ENCODE peak calls at places on chromosomes 1 and 21, in four cellular contexts. One of them, this sample, is unnamed.

GRCh38 chr1:44632511-44633072 is 41.7 kb downstream of the TMEM53 start:
- DNase-seq in SK-N-SH: peak; percentile 46
- DNase-seq in GM12878: no peak
- DNase-seq in K562: peak; percentile 69
- DNase-seq in this sample: no peak

GRCh38 chr1:111988743-111989453 is 570 bp downstream of the KCND3 start:
- DNase-seq in SK-N-SH: peak; percentile 54
- DNase-seq in GM12878: no peak
- DNase-seq in K562: no peak
- DNase-seq in this sample: peak; percentile 57

GRCh38 chr1:41226816-41227215 is 15.3 kb downstream of the SCMH1 start:
- DNase-seq in SK-N-SH: no peak
- DNase-seq in GM12878: no peak
- DNase-seq in K562: no peak
- DNase-seq in this sample: no peak

GRCh38 chr1:162380061-162380846 is 1.3 kb upstream of the C1orf226 start:
- DNase-seq in SK-N-SH: no peak
- DNase-seq in GM12878: no peak
- DNase-seq in K562: peak; percentile 43
- DNase-seq in this sample: no peak

GRCh38 chr21:46059195-46059594 is 38.7 kb upstream of the COL6A2 start:
- DNase-seq in SK-N-SH: no peak
- DNase-seq in GM12878: no peak
- DNase-seq in K562: no peak
- DNase-seq in this sample: no peak

GRCh38 chr1:43934279-43934985 is 831 bp downstream of the ARTN start:
- DNase-seq in SK-N-SH: peak; percentile 96
- DNase-seq in GM12878: no peak
- DNase-seq in K562: peak; percentile 87
- DNase-seq in this sample: peak; percentile 92

GRCh38 chr1:4977701-4978100 is 323.3 kb downstream of the AJAP1 start:
- DNase-seq in SK-N-SH: no peak
- DNase-seq in GM12878: no peak
- DNase-seq in K562: no peak
- DNase-seq in this sample: no peak

GRCh38 chr1:151831605-151832004 is at the start of gene RORC:
- DNase-seq in SK-N-SH: no peak
- DNase-seq in GM12878: no peak
- DNase-seq in K562: no peak
- DNase-seq in this sample: no peak

GRCh38 chr1:109239580-109240068 is 9.7 kb upstream of the CELSR2 start:
- DNase-seq in SK-N-SH: peak; percentile 55
- DNase-seq in GM12878: no peak
- DNase-seq in K562: peak; percentile 72
- DNase-seq in this sample: peak; percentile 76

GRCh38 chr1:16167331-16168143 is 11.7 kb upstream of the EPHA2 start:
- DNase-seq in SK-N-SH: peak; percentile 92
- DNase-seq in GM12878: no peak
- DNase-seq in K562: peak; percentile 96
- DNase-seq in this sample: peak; percentile 89

GRCh38 chr1:22472596-22472995 is 20.9 kb downstream of the ZBTB40 start:
- DNase-seq in SK-N-SH: no peak
- DNase-seq in GM12878: no peak
- DNase-seq in K562: no peak
- DNase-seq in this sample: no peak

GRCh38 chr1:180254854-180255253 is 24.8 kb downstream of the LHX4 start:
- DNase-seq in SK-N-SH: no peak
- DNase-seq in GM12878: no peak
- DNase-seq in K562: no peak
- DNase-seq in this sample: no peak

GRCh38 chr1:25065246-25066238 is 135.5 kb upstream of the RUNX3 start:
- DNase-seq in SK-N-SH: peak; percentile 74
- DNase-seq in GM12878: no peak
- DNase-seq in K562: peak; percentile 31
- DNase-seq in this sample: no peak

GRCh38 chr1:226964611-226965486 is 24.8 kb downstream of the COQ8A start:
- DNase-seq in SK-N-SH: no peak
- DNase-seq in GM12878: no peak
- DNase-seq in K562: no peak
- DNase-seq in this sample: no peak

GRCh38 chr1:214364335-214364734 is 83.4 kb downstream of the SMYD2 start:
- DNase-seq in SK-N-SH: no peak
- DNase-seq in GM12878: no peak
- DNase-seq in K562: no peak
- DNase-seq in this sample: no peak

GRCh38 chr1:61301824-61302652 is 219.7 kb downstream of the NFIA start:
- DNase-seq in SK-N-SH: no peak
- DNase-seq in GM12878: no peak
- DNase-seq in K562: no peak
- DNase-seq in this sample: no peak

GRCh38 chr1:210618379-210618778 is 289.7 kb downstream of the HHAT start:
- DNase-seq in SK-N-SH: no peak
- DNase-seq in GM12878: no peak
- DNase-seq in K562: no peak
- DNase-seq in this sample: no peak

GRCh38 chr1:176517484-176517883 is 54.5 kb downstream of the PAPPA2 start:
- DNase-seq in SK-N-SH: peak; percentile 2
- DNase-seq in GM12878: peak; percentile 1
- DNase-seq in K562: no peak
- DNase-seq in this sample: no peak

GRCh38 chr1:227729144-227729880 is 5.8 kb downstream of the JMJD4 start:
- DNase-seq in SK-N-SH: peak; percentile 25
- DNase-seq in GM12878: no peak
- DNase-seq in K562: peak; percentile 54
- DNase-seq in this sample: peak; percentile 30

GRCh38 chr1:116367256-116367949 is 5.6 kb upstream of the ATP1A1 start:
- DNase-seq in SK-N-SH: no peak
- DNase-seq in GM12878: no peak
- DNase-seq in K562: no peak
- DNase-seq in this sample: no peak

GRCh38 chr1:56070601-56071000 is 508.8 kb downstream of the PLPP3 start:
- DNase-seq in SK-N-SH: no peak
- DNase-seq in GM12878: no peak
- DNase-seq in K562: no peak
- DNase-seq in this sample: no peak

GRCh38 chr1:119331915-119332314 is 36.7 kb upstream of the HAO2 start:
- DNase-seq in SK-N-SH: no peak
- DNase-seq in GM12878: no peak
- DNase-seq in K562: no peak
- DNase-seq in this sample: peak; percentile 48

GRCh38 chr1:154276797-154277196 is 4.4 kb downstream of the HAX1 start:
- DNase-seq in SK-N-SH: peak; percentile 28
- DNase-seq in GM12878: no peak
- DNase-seq in K562: no peak
- DNase-seq in this sample: peak; percentile 38

GRCh38 chr1:164480285-164480907 is 78.6 kb upstream of the PBX1 start:
- DNase-seq in SK-N-SH: no peak
- DNase-seq in GM12878: no peak
- DNase-seq in K562: no peak
- DNase-seq in this sample: no peak

GRCh38 chr1:1171551-1172340 is 1.9 kb upstream of the TTLL10 start:
- DNase-seq in SK-N-SH: peak; percentile 41
- DNase-seq in GM12878: no peak
- DNase-seq in K562: peak; percentile 16
- DNase-seq in this sample: peak; percentile 9

GRCh38 chr1:152461544-152461943 is 47.5 kb upstream of the CRNN start:
- DNase-seq in SK-N-SH: peak; percentile 44
- DNase-seq in GM12878: no peak
- DNase-seq in K562: peak; percentile 19
- DNase-seq in this sample: peak; percentile 27

GRCh38 chr1:30572192-30572591 is 151.2 kb downstream of the MATN1 start:
- DNase-seq in SK-N-SH: peak; percentile 33
- DNase-seq in GM12878: no peak
- DNase-seq in K562: no peak
- DNase-seq in this sample: no peak

GRCh38 chr1:110615548-110616130 is 9.5 kb upstream of the KCNA2 start:
- DNase-seq in SK-N-SH: peak; percentile 78
- DNase-seq in GM12878: no peak
- DNase-seq in K562: peak; percentile 67
- DNase-seq in this sample: peak; percentile 80

DNA sequence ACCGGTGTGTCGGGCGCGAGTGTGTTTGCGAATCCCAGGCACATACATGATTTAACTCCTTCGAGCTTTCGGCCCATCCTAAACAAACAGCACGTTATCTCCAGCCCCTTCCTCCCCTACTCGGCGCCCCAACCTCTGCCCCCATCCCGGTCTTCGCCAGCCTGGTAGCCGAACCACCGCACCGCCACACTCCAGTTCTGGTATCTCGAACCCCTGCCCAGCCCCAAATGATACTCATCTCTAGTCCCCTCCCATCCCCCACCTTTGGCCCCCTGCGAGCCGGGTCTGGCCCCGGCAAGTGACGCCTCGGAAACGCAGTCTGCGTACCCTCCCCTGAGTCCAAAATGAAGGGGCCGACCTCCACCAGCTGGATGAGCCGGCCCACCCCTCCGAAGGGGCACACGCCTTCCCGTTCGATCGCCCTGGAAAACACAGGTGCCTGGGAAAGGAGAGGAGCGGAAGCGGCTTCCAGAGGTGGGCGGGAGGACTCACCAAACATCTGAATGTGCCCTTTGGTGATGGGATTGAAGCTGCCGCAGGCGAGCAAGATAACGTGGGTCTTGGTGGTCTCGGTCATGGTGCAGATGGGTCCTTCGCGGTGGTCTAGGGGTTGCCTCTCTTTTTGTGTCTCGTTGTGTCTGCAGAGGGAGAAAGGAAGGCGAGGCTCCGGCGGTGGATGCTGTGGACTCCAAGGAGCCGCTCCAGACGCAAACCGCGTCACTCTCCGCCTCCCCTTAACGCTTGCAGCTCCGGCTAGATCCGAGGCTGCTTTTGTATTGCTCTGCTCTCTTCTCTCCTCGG is at the start of gene NMNAT2:
- DNase-seq in SK-N-SH: peak; percentile 77
- DNase-seq in GM12878: no peak
- DNase-seq in K562: no peak
- DNase-seq in this sample: peak; percentile 65
- TF ChIP-seq USF1 in SK-N-SH: no peak
- TF ChIP-seq USF1 in GM12878: no peak
- TF ChIP-seq USF1 in K562: no peak
- TF ChIP-seq USF1 in this sample: no peak

GRCh38 chr1:206933333-206933945 is 11.7 kb upstream of the FCMR start:
- DNase-seq in SK-N-SH: peak; percentile 58
- DNase-seq in GM12878: no peak
- DNase-seq in K562: peak; percentile 81
- DNase-seq in this sample: peak; percentile 85
- TF ChIP-seq USF1 in SK-N-SH: no peak
- TF ChIP-seq USF1 in GM12878: no peak
- TF ChIP-seq USF1 in K562: no peak
- TF ChIP-seq USF1 in this sample: no peak

DNA sequence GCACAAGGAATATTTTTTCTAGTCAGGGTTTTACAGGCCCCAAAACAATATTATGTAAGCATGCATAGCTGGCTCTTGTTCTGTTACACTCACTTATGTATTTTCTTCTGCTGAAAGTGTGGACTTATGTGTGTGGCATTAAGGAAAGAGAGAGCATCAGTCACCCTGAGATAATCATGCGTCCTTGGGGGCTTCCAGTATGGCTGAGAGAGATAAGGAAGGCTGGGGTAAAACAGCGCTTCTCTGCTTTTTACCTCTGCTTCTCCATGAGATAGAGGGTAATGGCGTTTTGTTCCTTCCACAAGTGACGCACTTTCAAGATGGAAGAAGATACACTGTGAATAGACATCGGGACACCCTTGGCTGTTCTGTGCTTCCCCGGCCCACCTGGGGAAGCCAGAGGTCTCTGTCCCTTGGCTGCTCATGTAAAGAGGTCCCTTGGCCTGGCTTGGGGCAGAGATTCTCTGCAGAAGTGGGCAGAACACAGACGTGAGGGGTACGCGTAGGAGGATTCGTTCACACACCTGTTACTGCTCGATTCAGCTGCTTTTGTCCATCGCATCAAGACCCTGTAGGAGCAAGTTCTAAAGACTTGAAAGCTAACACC is 266.6 kb upstream of the RAB4A start:
- DNase-seq in SK-N-SH: no peak
- DNase-seq in GM12878: no peak
- DNase-seq in K562: peak; percentile 66
- DNase-seq in this sample: no peak
- TF ChIP-seq USF1 in SK-N-SH: no peak
- TF ChIP-seq USF1 in GM12878: no peak
- TF ChIP-seq USF1 in K562: no peak
- TF ChIP-seq USF1 in this sample: no peak

GRCh38 chr1:205343431-205344009 is 13.2 kb downstream of the KLHDC8A start:
- DNase-seq in SK-N-SH: peak; percentile 83
- DNase-seq in GM12878: no peak
- DNase-seq in K562: peak; percentile 26
- DNase-seq in this sample: peak; percentile 71

GRCh38 chr1:205345761-205346160 is 11.0 kb downstream of the KLHDC8A start:
- DNase-seq in SK-N-SH: no peak
- DNase-seq in GM12878: no peak
- DNase-seq in K562: no peak
- DNase-seq in this sample: no peak

GRCh38 chr1:205346956-205347574 is 9.7 kb downstream of the KLHDC8A start:
- DNase-seq in SK-N-SH: no peak
- DNase-seq in GM12878: no peak
- DNase-seq in K562: no peak
- DNase-seq in this sample: no peak

GRCh38 chr1:205340674-205341073 is 16.0 kb downstream of the KLHDC8A start:
- DNase-seq in SK-N-SH: no peak
- DNase-seq in GM12878: no peak
- DNase-seq in K562: no peak
- DNase-seq in this sample: no peak

GRCh38 chr1:205344010-205344808 is 12.5 kb downstream of the KLHDC8A start:
- DNase-seq in SK-N-SH: peak; percentile 77
- DNase-seq in GM12878: no peak
- DNase-seq in K562: peak; percentile 71
- DNase-seq in this sample: peak; percentile 66
- TF ChIP-seq USF1 in SK-N-SH: no peak
- TF ChIP-seq USF1 in GM12878: no peak
- TF ChIP-seq USF1 in K562: peak; percentile 77
- TF ChIP-seq USF1 in this sample: no peak

GRCh38 chr1:158274797-158275196 is 14.9 kb upstream of the CD1C start:
- DNase-seq in SK-N-SH: no peak
- DNase-seq in GM12878: no peak
- DNase-seq in K562: no peak
- DNase-seq in this sample: no peak
- TF ChIP-seq USF1 in SK-N-SH: no peak
- TF ChIP-seq USF1 in GM12878: no peak
- TF ChIP-seq USF1 in K562: no peak
- TF ChIP-seq USF1 in this sample: no peak

GRCh38 chr21:44953628-44954021 is 13.8 kb downstream of the SLX9 start:
- DNase-seq in SK-N-SH: no peak
- DNase-seq in GM12878: no peak
- DNase-seq in K562: no peak
- DNase-seq in this sample: no peak

GRCh38 chr21:44955803-44956175 is 16.0 kb downstream of the SLX9 start:
- DNase-seq in SK-N-SH: no peak
- DNase-seq in GM12878: no peak
- DNase-seq in K562: no peak
- DNase-seq in this sample: no peak

GRCh38 chr21:44954281-44954771 is 14.5 kb downstream of the SLX9 start:
- DNase-seq in SK-N-SH: no peak
- DNase-seq in GM12878: no peak
- DNase-seq in K562: no peak
- DNase-seq in this sample: no peak

GRCh38 chr21:44956356-44957046 is 16.7 kb downstream of the SLX9 start:
- DNase-seq in SK-N-SH: no peak
- DNase-seq in GM12878: no peak
- DNase-seq in K562: no peak
- DNase-seq in this sample: no peak

GRCh38 chr21:44955141-44955802 is 15.4 kb downstream of the SLX9 start:
- DNase-seq in SK-N-SH: no peak
- DNase-seq in GM12878: no peak
- DNase-seq in K562: no peak
- DNase-seq in this sample: no peak
- TF ChIP-seq USF1 in SK-N-SH: no peak
- TF ChIP-seq USF1 in GM12878: no peak
- TF ChIP-seq USF1 in K562: no peak
- TF ChIP-seq USF1 in this sample: no peak

This sample was measured in WTC11.